ENCODE peak calls at places on chromosome 1, in five cellular contexts. One of them, this sample, is unnamed.

GRCh38 chr1:171663036-171663853 is 10.8 kb upstream of the MYOC start:
- DNase-seq in B cell: no peak
- DNase-seq in cardiac fibroblast: no peak
- DNase-seq in pancreas: no peak
- DNase-seq in right atrium auricular region: no peak
- DNase-seq in this sample: no peak

GRCh38 chr1:234062166-234062565 is 157.7 kb downstream of the SLC35F3 start:
- DNase-seq in B cell: no peak
- DNase-seq in right atrium auricular region: no peak
- DNase-seq in cardiac fibroblast: no peak
- DNase-seq in pancreas: no peak
- DNase-seq in this sample: no peak

GRCh38 chr1:182670032-182670431 is 14.4 kb downstream of the RGS8 start:
- DNase-seq in pancreas: no peak
- DNase-seq in cardiac fibroblast: no peak
- DNase-seq in right atrium auricular region: no peak
- DNase-seq in B cell: no peak
- DNase-seq in this sample: no peak

GRCh38 chr1:11835441-11836225 is 11.9 kb downstream of the NPPA start:
- DNase-seq in pancreas: no peak
- DNase-seq in B cell: no peak
- DNase-seq in right atrium auricular region: no peak
- DNase-seq in cardiac fibroblast: no peak
- DNase-seq in this sample: no peak

GRCh38 chr1:234696986-234697385 is 87.0 kb upstream of the IRF2BP2 start:
- DNase-seq in B cell: no peak
- DNase-seq in cardiac fibroblast: peak
- DNase-seq in pancreas: no peak
- DNase-seq in right atrium auricular region: no peak
- DNase-seq in this sample: no peak

GRCh38 chr1:51986718-51987117 is 3.8 kb downstream of the RAB3B start:
- DNase-seq in pancreas: no peak
- DNase-seq in B cell: no peak
- DNase-seq in right atrium auricular region: no peak
- DNase-seq in cardiac fibroblast: no peak
- DNase-seq in this sample: no peak

GRCh38 chr1:243575070-243575469 is 275.0 kb downstream of the AKT3 start:
- DNase-seq in B cell: no peak
- DNase-seq in cardiac fibroblast: no peak
- DNase-seq in pancreas: no peak
- DNase-seq in right atrium auricular region: no peak
- DNase-seq in this sample: no peak

GRCh38 chr1:185495898-185496297 is 178.9 kb upstream of the IVNS1ABP start:
- DNase-seq in cardiac fibroblast: no peak
- DNase-seq in right atrium auricular region: no peak
- DNase-seq in B cell: no peak
- DNase-seq in pancreas: no peak
- DNase-seq in this sample: peak

GRCh38 chr1:10217748-10218441 is 7.5 kb downstream of the KIF1B start:
- DNase-seq in cardiac fibroblast: peak
- DNase-seq in pancreas: no peak
- DNase-seq in right atrium auricular region: peak
- DNase-seq in B cell: no peak
- DNase-seq in this sample: no peak

GRCh38 chr1:8510041-8510823 is 192.3 kb downstream of the SLC45A1 start:
- DNase-seq in pancreas: no peak
- DNase-seq in right atrium auricular region: peak
- DNase-seq in cardiac fibroblast: peak
- DNase-seq in B cell: peak
- DNase-seq in this sample: peak

GRCh38 chr1:28359592-28360239 is 9.8 kb upstream of the PHACTR4 start:
- DNase-seq in B cell: peak
- DNase-seq in pancreas: peak
- DNase-seq in cardiac fibroblast: peak
- DNase-seq in right atrium auricular region: peak
- DNase-seq in this sample: peak

GRCh38 chr1:33349778-33350610 is 29.1 kb upstream of the A3GALT2 start:
- DNase-seq in B cell: peak
- DNase-seq in cardiac fibroblast: peak
- DNase-seq in right atrium auricular region: peak
- DNase-seq in pancreas: peak
- DNase-seq in this sample: peak

GRCh38 chr1:211675230-211676105 is at the start of gene NEK2:
- DNase-seq in B cell: peak
- DNase-seq in cardiac fibroblast: peak
- DNase-seq in pancreas: peak
- DNase-seq in right atrium auricular region: peak
- DNase-seq in this sample: peak

GRCh38 chr1:194045416-194045815 is 859.0 kb upstream of the B3GALT2 start:
- DNase-seq in B cell: no peak
- DNase-seq in cardiac fibroblast: peak
- DNase-seq in right atrium auricular region: no peak
- DNase-seq in pancreas: no peak
- DNase-seq in this sample: no peak

GRCh38 chr1:178571807-178572206 is 58.9 kb downstream of the TEX35 start:
- DNase-seq in cardiac fibroblast: no peak
- DNase-seq in B cell: no peak
- DNase-seq in right atrium auricular region: no peak
- DNase-seq in pancreas: no peak
- DNase-seq in this sample: no peak

GRCh38 chr1:234512376-234512965 is 33.5 kb upstream of the TARBP1 start:
- DNase-seq in B cell: no peak
- DNase-seq in right atrium auricular region: no peak
- DNase-seq in cardiac fibroblast: no peak
- DNase-seq in pancreas: no peak
- DNase-seq in this sample: no peak

GRCh38 chr1:10399487-10399917 is 638 bp downstream of the PGD start:
- DNase-seq in right atrium auricular region: no peak
- DNase-seq in pancreas: no peak
- DNase-seq in cardiac fibroblast: peak
- DNase-seq in B cell: no peak
- DNase-seq in this sample: peak

GRCh38 chr1:21124846-21125245 is 51.9 kb downstream of the EIF4G3 start:
- DNase-seq in cardiac fibroblast: no peak
- DNase-seq in right atrium auricular region: no peak
- DNase-seq in B cell: no peak
- DNase-seq in pancreas: no peak
- DNase-seq in this sample: no peak

GRCh38 chr1:20405051-20405754 is 80.8 kb downstream of the CAMK2N1 start:
- DNase-seq in pancreas: no peak
- DNase-seq in right atrium auricular region: no peak
- DNase-seq in cardiac fibroblast: no peak
- DNase-seq in B cell: no peak
- DNase-seq in this sample: no peak

GRCh38 chr1:163656367-163656766 is 334.6 kb downstream of the NUF2 start:
- DNase-seq in cardiac fibroblast: no peak
- DNase-seq in pancreas: no peak
- DNase-seq in right atrium auricular region: no peak
- DNase-seq in B cell: no peak
- DNase-seq in this sample: no peak

GRCh38 chr1:8097077-8097799 is 71.1 kb upstream of the ERRFI1 start:
- DNase-seq in B cell: no peak
- DNase-seq in right atrium auricular region: no peak
- DNase-seq in pancreas: no peak
- DNase-seq in cardiac fibroblast: peak
- DNase-seq in this sample: peak

GRCh38 chr1:167863921-167864279 is 50.0 kb downstream of the ADCY10 start:
- DNase-seq in cardiac fibroblast: no peak
- DNase-seq in B cell: no peak
- DNase-seq in right atrium auricular region: no peak
- DNase-seq in pancreas: no peak
- DNase-seq in this sample: no peak

GRCh38 chr1:220487297-220487820 is 40.6 kb upstream of the MARK1 start:
- DNase-seq in pancreas: no peak
- DNase-seq in B cell: no peak
- DNase-seq in right atrium auricular region: no peak
- DNase-seq in cardiac fibroblast: peak
- DNase-seq in this sample: peak

GRCh38 chr1:217322834-217323233 is 308.1 kb downstream of the GPATCH2 start:
- DNase-seq in pancreas: no peak
- DNase-seq in cardiac fibroblast: no peak
- DNase-seq in B cell: no peak
- DNase-seq in right atrium auricular region: no peak
- DNase-seq in this sample: no peak

GRCh38 chr1:229374485-229374884 is 31.6 kb upstream of the CCSAP start:
- DNase-seq in pancreas: no peak
- DNase-seq in right atrium auricular region: no peak
- DNase-seq in cardiac fibroblast: no peak
- DNase-seq in B cell: no peak
- DNase-seq in this sample: no peak

GRCh38 chr1:201269900-201270410 is 13.4 kb upstream of the PKP1 start:
- DNase-seq in right atrium auricular region: no peak
- DNase-seq in B cell: no peak
- DNase-seq in cardiac fibroblast: no peak
- DNase-seq in pancreas: no peak
- DNase-seq in this sample: no peak

GRCh38 chr1:94840811-94841210 is 20.7 kb downstream of the SLC44A3 start:
- DNase-seq in B cell: no peak
- DNase-seq in cardiac fibroblast: no peak
- DNase-seq in right atrium auricular region: no peak
- DNase-seq in pancreas: no peak
- DNase-seq in this sample: no peak
- TF ChIP-seq CTCF in B cell: no peak
- TF ChIP-seq CTCF in cardiac fibroblast: no peak
- TF ChIP-seq CTCF in right atrium auricular region: no peak
- TF ChIP-seq CTCF in pancreas: no peak
- TF ChIP-seq CTCF in this sample: no peak

GRCh38 chr1:160061376-160062100 is 8.4 kb downstream of the KCNJ10 start:
- DNase-seq in pancreas: no peak
- DNase-seq in cardiac fibroblast: no peak
- DNase-seq in B cell: no peak
- DNase-seq in right atrium auricular region: no peak
- DNase-seq in this sample: no peak
- TF ChIP-seq CTCF in pancreas: no peak
- TF ChIP-seq CTCF in cardiac fibroblast: no peak
- TF ChIP-seq CTCF in B cell: no peak
- TF ChIP-seq CTCF in right atrium auricular region: no peak
- TF ChIP-seq CTCF in this sample: no peak

GRCh38 chr1:55716610-55717009 is 501.4 kb upstream of the USP24 start:
- DNase-seq in B cell: no peak
- DNase-seq in cardiac fibroblast: peak
- DNase-seq in pancreas: no peak
- DNase-seq in right atrium auricular region: no peak
- DNase-seq in this sample: no peak

GRCh38 chr1:55720243-55720642 is 505.1 kb upstream of the USP24 start:
- DNase-seq in right atrium auricular region: no peak
- DNase-seq in B cell: no peak
- DNase-seq in pancreas: no peak
- DNase-seq in cardiac fibroblast: peak
- DNase-seq in this sample: no peak

GRCh38 chr1:55717111-55717510 is 501.9 kb upstream of the USP24 start:
- DNase-seq in B cell: no peak
- DNase-seq in pancreas: no peak
- DNase-seq in cardiac fibroblast: no peak
- DNase-seq in right atrium auricular region: no peak
- DNase-seq in this sample: no peak

GRCh38 chr1:55716151-55716550 is 501.0 kb upstream of the USP24 start:
- DNase-seq in right atrium auricular region: no peak
- DNase-seq in pancreas: no peak
- DNase-seq in cardiac fibroblast: peak
- DNase-seq in B cell: no peak
- DNase-seq in this sample: no peak

DNA sequence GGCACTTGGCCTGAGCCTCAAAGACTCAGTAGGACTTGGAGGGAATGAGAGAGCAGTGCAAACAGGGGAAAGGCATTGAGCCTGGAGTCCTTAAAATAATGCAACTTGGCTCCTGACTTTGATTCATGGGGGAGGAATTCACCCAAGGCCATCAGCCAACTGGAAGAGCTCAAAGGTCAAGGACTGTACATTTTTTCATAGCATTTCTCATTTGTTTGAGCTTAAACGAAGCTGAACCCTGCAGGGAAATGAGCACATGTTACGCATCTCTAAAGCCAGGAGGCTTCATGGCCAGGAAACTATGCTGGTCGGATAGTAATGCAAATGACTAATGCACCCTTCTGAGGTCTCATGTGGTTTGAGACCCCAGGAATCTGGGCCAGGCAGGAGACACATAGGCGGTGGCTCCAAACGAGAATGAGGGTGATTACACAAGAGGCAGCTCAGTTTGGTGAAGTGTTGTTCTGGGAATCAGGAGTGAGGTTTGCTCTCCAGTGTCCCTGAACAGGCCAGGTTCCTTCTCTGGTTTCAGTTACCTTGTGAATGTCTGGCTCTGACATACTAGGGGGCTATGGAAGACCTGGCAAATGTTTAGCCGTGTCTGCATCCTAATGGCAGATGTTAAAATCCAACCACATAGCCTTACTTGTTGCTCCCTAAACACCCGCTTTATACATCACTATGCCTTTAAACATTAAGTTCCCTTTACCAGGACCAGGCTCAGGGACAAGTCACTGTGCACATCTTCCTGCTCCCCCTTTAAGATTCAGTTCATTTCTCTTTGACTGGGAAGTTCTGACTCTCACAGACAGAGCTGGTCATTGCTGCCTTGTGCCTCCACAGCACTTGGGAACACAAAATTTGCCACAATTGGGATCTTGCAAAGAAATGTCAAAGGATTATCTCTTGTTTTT is 503.9 kb upstream of the USP24 start:
- DNase-seq in cardiac fibroblast: peak
- DNase-seq in B cell: no peak
- DNase-seq in pancreas: no peak
- DNase-seq in right atrium auricular region: peak
- DNase-seq in this sample: no peak
- TF ChIP-seq CTCF in cardiac fibroblast: peak
- TF ChIP-seq CTCF in B cell: no peak
- TF ChIP-seq CTCF in pancreas: no peak
- TF ChIP-seq CTCF in right atrium auricular region: no peak
- TF ChIP-seq CTCF in this sample: no peak

GRCh38 chr1:111351700-111352099 is 61.0 kb downstream of the CHIA start:
- DNase-seq in pancreas: no peak
- DNase-seq in right atrium auricular region: no peak
- DNase-seq in B cell: no peak
- DNase-seq in cardiac fibroblast: no peak
- DNase-seq in this sample: no peak

DNA sequence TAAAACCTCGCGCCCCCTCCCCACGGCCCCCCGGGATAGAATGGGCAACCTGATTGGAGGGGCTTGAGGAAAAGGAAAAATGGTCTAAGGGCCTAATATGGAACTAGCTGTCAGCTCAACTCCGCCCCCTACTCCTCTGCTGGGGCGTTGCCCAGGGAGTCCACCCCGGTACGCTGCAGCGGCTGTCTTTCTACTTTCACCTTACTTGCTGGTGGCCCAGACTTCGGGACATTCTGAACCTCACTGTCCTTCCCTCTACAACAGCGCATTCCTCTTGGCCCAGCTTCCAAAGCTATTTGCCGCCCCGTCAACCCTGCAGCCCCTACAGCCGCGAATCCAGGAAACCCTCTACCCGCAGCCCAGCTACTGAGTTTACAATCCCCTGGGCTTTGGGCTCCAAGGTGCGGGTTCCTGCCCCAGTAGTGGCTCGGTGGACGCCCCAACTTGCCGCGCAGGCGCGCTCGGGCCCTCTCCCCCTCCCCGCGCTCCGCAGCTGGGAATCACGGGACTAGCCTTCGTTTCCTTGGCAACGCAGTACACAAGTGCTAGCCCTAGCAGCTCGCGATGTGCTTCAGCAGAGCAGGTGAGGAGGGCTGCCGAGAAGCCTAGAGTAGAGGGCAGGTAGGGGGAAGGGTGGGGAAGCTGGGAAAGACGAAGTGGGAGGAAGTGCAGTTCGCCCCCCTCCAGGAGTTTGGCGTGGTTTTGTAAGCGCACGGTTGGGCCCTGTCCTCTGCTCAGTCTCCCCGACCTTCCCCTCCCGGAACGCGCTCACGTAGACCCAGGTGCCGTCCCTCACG is 55.6 kb downstream of the CHIA start:
- DNase-seq in pancreas: peak
- DNase-seq in B cell: peak
- DNase-seq in cardiac fibroblast: peak
- DNase-seq in right atrium auricular region: peak
- DNase-seq in this sample: peak
- TF ChIP-seq CTCF in pancreas: no peak
- TF ChIP-seq CTCF in B cell: no peak
- TF ChIP-seq CTCF in cardiac fibroblast: no peak
- TF ChIP-seq CTCF in right atrium auricular region: peak
- TF ChIP-seq CTCF in this sample: peak

This sample was measured in activated CD8-positive, alpha-beta T cell treated with anti-CD3 and anti-CD28 coated beads for 36 hours.